ENCODE peak calls at places on chromosomes 6 and 20, in ten cellular contexts. N, E, M, F, K, G, L, V, W and T are unnamed samples. For H3K4me1, the result is how much of the 10 kb centered on the place peaks cover.

GRCh38 chr6:125812394-125813231 is 21.9 kb downstream of the NCOA7 start:
- DNase-seq in K (no peak), F (no peak), L (peak), E (no peak), W (no peak), N (no peak), V (no peak), M (no peak), G (no peak), T (no peak)

GRCh38 chr6:132797975-132798819 is at the start of gene SLC18B1:
- DNase-seq in E (peak), M (peak), K (peak), N (peak), F (peak), V (peak), G (no peak), W (peak), L (peak), T (peak)

GRCh38 chr6:100455230-100456124 is 9.2 kb downstream of the SIM1 start:
- DNase-seq in W (no peak), N (no peak), F (no peak), V (no peak), M (no peak), G (no peak), E (no peak), L (no peak), K (peak), T (no peak)

GRCh38 chr6:121592261-121592935 is 157.0 kb downstream of the GJA1 start:
- DNase-seq in N (no peak), L (no peak), K (no peak), F (no peak), G (no peak), W (no peak), M (no peak), V (no peak), E (no peak), T (no peak)

GRCh38 chr6:170371588-170371987 is 65.0 kb downstream of the FAM120B start:
- DNase-seq in G (no peak), E (no peak), N (no peak), W (no peak), F (no peak), V (no peak), M (no peak), L (no peak), K (no peak), T (no peak)

GRCh38 chr20:51562334-51563140 is 20.0 kb upstream of the NFATC2 start:
- DNase-seq in E (peak), M (peak), F (peak), G (no peak), V (peak), K (peak), W (peak), L (peak), N (peak), T (peak)

GRCh38 chr6:14641401-14641800 is 523.8 kb downstream of the CD83 start:
- DNase-seq in F (no peak), N (no peak), E (peak), K (no peak), L (no peak), G (no peak), W (no peak), M (no peak), V (no peak), T (no peak)

GRCh38 chr6:11770546-11771466 is 7.8 kb downstream of the ADTRP start:
- DNase-seq in E (peak), M (peak), K (peak), G (peak), F (peak), V (peak), W (peak), N (peak), L (peak), T (peak)

GRCh38 chr6:129555206-129555832 is 154.7 kb downstream of the ARHGAP18 start:
- DNase-seq in M (no peak), N (no peak), E (no peak), G (no peak), F (no peak), L (no peak), W (no peak), K (no peak), V (no peak), T (no peak)

GRCh38 chr6:53066059-53066406 is 829 bp downstream of the FBXO9 start:
- DNase-seq in V (peak), F (peak), G (no peak), K (peak), N (peak), L (peak), E (peak), M (peak), W (peak), T (peak)

GRCh38 chr6:39214846-39215639 is 14.2 kb downstream of the KCNK5 start:
- DNase-seq in L (no peak), E (no peak), G (no peak), W (peak), M (no peak), V (peak), N (no peak), F (no peak), K (peak), T (no peak)

GRCh38 chr6:142372348-142372747 is 70.5 kb downstream of the ADGRG6 start:
- DNase-seq in V (no peak), M (no peak), F (no peak), N (no peak), W (no peak), G (no peak), E (no peak), L (peak), K (no peak), T (no peak)

GRCh38 chr20:11140359-11140758 is 466.6 kb upstream of the JAG1 start:
- DNase-seq in E (no peak), N (no peak), K (no peak), W (no peak), L (no peak), M (no peak), G (no peak), F (no peak), V (no peak), T (no peak)

GRCh38 chr6:2450546-2450945 is 205.1 kb upstream of the GMDS start:
- DNase-seq in L (no peak), N (no peak), V (peak), F (no peak), E (peak), K (peak), M (no peak), G (no peak), W (peak), T (no peak)

GRCh38 chr20:31595654-31596411 is 9.3 kb upstream of the ID1 start:
- DNase-seq in G (no peak), F (peak), E (peak), N (peak), M (peak), W (no peak), L (peak), K (no peak), V (peak), T (peak)

GRCh38 chr6:42239333-42239732 is 21.7 kb upstream of the MRPS10 start:
- DNase-seq in K (no peak), M (no peak), F (no peak), N (no peak), E (no peak), G (no peak), L (no peak), V (no peak), W (no peak), T (no peak)

GRCh38 chr6:31897612-31898199 is at the start of gene EHMT2:
- DNase-seq in M (peak), N (peak), G (no peak), L (peak), E (peak), K (peak), V (peak), W (peak), F (peak), T (peak)

GRCh38 chr6:132227937-132228336 is 173.3 kb downstream of the MOXD1 start:
- DNase-seq in W (no peak), E (no peak), L (no peak), M (no peak), G (no peak), K (no peak), N (no peak), F (no peak), V (no peak), T (no peak)

GRCh38 chr6:56490994-56491393 is 151.7 kb downstream of the DST start:
- DNase-seq in V (no peak), W (no peak), N (no peak), K (no peak), G (no peak), F (no peak), E (no peak), M (no peak), L (peak), T (no peak)

GRCh38 chr6:701696-702479 is 8.9 kb upstream of the EXOC2 start:
- DNase-seq in V (no peak), M (no peak), W (no peak), F (no peak), K (no peak), L (no peak), G (no peak), N (no peak), E (no peak), T (no peak)

GRCh38 chr6:16854986-16855385 is 93.7 kb upstream of the ATXN1 start:
- DNase-seq in K (no peak), V (no peak), F (no peak), L (no peak), W (no peak), N (no peak), M (no peak), E (no peak), G (no peak), T (no peak)

GRCh38 chr20:59333260-59333845 is 32.9 kb downstream of the EDN3 start:
- DNase-seq in M (no peak), N (no peak), E (no peak), W (no peak), V (no peak), K (no peak), G (no peak), F (no peak), L (no peak), T (no peak)
- H3K4me1 ChIP-seq in M (under half), N (under half), E (under half), W (under half), V (under half), K (under half), G (under half), F (under half), L (under half), T (under half)

GRCh38 chr20:62899633-62900051 is 26.7 kb downstream of the DIDO1 start:
- DNase-seq in M (no peak), V (no peak), N (no peak), L (no peak), K (no peak), E (no peak), W (no peak), G (no peak), F (no peak), T (no peak)
- TF ChIP-seq CTCF in M (no peak), V (no peak), N (no peak), L (no peak), K (no peak), E (no peak), W (peak), G (no peak), F (no peak), T (no peak)

GRCh38 chr6:36336779-36337194 is at the start of gene BNIP5:
- DNase-seq in G (no peak), W (no peak), N (no peak), E (no peak), M (no peak), F (no peak), L (no peak), V (peak), K (no peak), T (no peak)
- TF ChIP-seq POLR2A in G (no peak), W (no peak), N (no peak), E (no peak), M (no peak), F (no peak), L (no peak), V (no peak), K (no peak), T (no peak)

GRCh38 chr6:72620866-72621242 is 1.0 kb upstream of the KCNQ5 start:
- DNase-seq in V (no peak), K (peak), F (peak), M (peak), W (no peak), L (no peak), G (no peak), E (no peak), N (no peak), T (no peak)

GRCh38 chr6:72619883-72620696 is 1.8 kb upstream of the KCNQ5 start:
- DNase-seq in F (peak), V (peak), E (peak), G (no peak), K (peak), N (no peak), W (no peak), L (peak), M (peak), T (no peak)

GRCh38 chr6:72621243-72622093 is at the start of gene KCNQ5:
- DNase-seq in N (no peak), K (peak), F (no peak), E (no peak), W (no peak), M (peak), V (no peak), L (no peak), G (no peak), T (no peak)

GRCh38 chr6:72623808-72624207 is 1.9 kb downstream of the KCNQ5 start:
- DNase-seq in W (no peak), V (no peak), K (no peak), G (no peak), M (no peak), L (no peak), N (no peak), E (no peak), F (no peak), T (no peak)

GRCh38 chr6:72622094-72622540 is 253 bp downstream of the KCNQ5 start:
- DNase-seq in M (peak), N (no peak), G (no peak), E (no peak), V (peak), K (peak), L (no peak), W (peak), F (peak), T (no peak)
- H3K4me1 ChIP-seq in M (under half), N (under half), G (under half), E (under half), V (under half), K (under half), L (under half), W (under half), F (under half), T (under half)

DNA sequence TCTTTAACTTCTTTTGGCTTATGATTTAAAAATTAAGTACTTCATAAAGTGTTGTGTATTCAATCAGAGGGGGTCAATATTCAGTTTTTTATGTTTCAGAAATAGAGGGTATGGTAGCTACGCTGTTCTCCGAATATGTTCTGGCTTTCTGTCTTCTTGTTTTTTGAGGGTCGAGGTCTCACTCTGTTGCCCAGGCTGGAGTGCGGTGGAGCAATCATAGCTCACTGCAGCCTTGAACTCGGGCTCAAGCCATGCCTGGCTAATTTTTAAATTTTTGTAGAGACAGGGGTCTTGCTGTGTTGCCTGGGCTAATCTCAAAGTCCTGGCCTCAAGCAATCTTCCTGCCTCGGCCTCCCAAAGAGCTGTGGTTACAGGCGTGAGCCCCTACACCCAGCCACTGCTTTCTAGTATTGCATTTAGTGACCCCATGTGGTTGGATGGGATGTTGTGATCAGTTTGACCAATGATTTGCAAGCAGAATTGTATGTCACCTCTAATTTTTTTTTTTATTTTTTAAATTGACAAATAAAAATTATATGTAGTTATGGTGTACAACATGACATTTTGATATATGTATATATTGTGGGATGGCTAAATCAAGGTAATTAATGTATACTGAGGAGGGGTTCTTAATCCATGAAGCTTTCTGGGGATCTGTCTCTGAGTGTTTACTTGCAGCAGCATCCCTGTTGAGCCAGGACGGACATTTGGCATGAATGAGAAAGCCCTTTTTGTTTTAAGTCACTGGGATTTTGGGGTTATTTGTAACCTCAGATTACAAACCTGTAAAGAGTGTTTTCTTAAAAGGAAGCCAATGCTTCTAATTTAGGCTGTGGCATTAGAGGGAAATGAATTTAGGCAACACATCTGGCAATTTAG is 38.5 kb upstream of the DEK start:
- DNase-seq in W (no peak), V (no peak), F (no peak), L (peak), K (no peak), N (no peak), G (no peak), E (no peak), M (no peak), T (no peak)
- TF ChIP-seq CTCF in W (peak), V (no peak), F (no peak), L (no peak), K (no peak), N (peak), G (no peak), E (peak), M (no peak), T (no peak)

DNA sequence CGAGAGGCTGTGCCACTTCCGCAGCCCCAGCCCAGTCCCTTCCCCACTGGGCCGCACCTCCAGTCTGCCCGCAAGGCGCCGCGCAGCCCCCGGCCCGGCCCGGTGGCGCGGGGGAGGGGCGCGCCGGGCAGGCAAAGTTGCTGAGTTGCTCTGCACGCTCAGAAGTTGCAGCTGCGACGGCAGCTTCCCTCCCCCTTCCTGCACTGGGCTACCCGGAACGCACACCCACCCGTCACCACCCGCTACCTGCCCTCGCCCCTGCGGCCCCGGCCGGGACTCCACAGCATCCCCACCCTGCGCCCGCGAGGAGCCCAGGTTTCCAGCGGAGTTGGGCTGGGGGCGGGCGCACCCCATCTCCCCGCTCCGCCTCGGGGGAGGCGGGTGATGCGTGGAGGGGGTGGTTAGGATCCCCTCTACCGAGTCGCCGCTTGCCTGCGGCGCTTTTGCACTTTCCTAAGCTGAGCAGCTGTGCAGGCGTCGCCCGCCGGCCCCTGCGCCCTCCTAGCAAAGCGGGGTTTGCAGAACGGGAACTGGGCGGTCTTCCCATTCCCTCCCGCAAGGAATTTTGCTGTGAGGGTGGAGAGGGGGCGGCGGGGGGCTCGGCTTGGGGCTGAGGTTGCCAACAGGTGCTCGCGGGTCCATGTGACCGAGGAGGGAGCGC is 55.9 kb upstream of the RREB1 start:
- DNase-seq in G (no peak), F (peak), L (peak), K (peak), W (peak), E (peak), N (peak), V (peak), M (peak), T (peak)
- TF ChIP-seq POLR2A in G (peak), F (no peak), L (no peak), K (peak), W (no peak), E (no peak), N (no peak), V (no peak), M (no peak), T (no peak)

GRCh38 chr20:48205786-48206185 is 420.5 kb upstream of the SULF2 start:
- DNase-seq in K (no peak), N (no peak), E (no peak), F (no peak), W (no peak), G (no peak), L (no peak), V (no peak), M (no peak), T (no peak)

GRCh38 chr20:48209102-48209501 is 423.8 kb upstream of the SULF2 start:
- DNase-seq in W (no peak), V (no peak), L (no peak), M (no peak), G (no peak), N (no peak), E (no peak), K (no peak), F (no peak), T (no peak)

GRCh38 chr20:48210111-48211029 is 425.1 kb upstream of the SULF2 start:
- DNase-seq in V (no peak), W (no peak), G (no peak), L (no peak), N (no peak), E (peak), F (no peak), M (no peak), K (no peak), T (no peak)

GRCh38 chr20:48207505-48207904 is 422.2 kb upstream of the SULF2 start:
- DNase-seq in V (no peak), K (no peak), W (no peak), L (no peak), E (no peak), N (no peak), F (no peak), M (no peak), G (no peak), T (no peak)

DNA sequence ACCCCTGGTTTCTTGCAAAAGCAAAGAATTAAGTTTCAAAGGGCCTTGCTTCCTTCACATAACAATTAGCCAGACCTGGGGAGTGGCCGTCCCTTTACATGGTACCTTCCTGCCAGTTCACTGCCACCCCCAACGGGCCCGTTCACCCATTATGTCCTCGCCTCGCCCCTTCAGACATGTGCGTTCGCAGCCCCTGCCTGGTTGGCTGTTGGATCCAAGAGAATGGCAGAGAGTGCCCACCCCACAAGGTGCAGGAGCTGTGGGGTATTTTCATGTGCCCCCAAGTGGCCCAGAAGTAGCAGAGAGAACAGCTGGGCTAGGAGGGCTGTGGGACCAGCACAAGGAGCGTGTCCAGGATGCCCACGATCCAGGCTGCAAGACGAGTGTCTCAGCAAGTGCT is 422.9 kb upstream of the SULF2 start:
- DNase-seq in L (no peak), G (no peak), K (no peak), N (no peak), V (no peak), E (no peak), F (no peak), M (no peak), W (no peak), T (no peak)
- H3K4me1 ChIP-seq in L (under half), G (under half), K (under half), N (under half), V (under half), E (under half), F (under half), M (under half), W (under half), T (under half)